ENCODE peak calls at places on chromosomes 3 and 15, in ten cellular contexts. U is B cell, C is astrocyte, F is osteoblast, W is upper lobe of right lung, E is kidney epithelial cell, S is Calu3, X is fibroblast of the aortic adventitia, J is neural crest cell, O is AG09309. N is an unnamed sample.

GRCh38 chr3:15629860-15630597 is 28.5 kb downstream of the BTD start:
- DNase-seq in U (peak; percentile 80), C (peak; percentile 64), F (peak; percentile 67), W (no peak), E (peak; percentile 52), S (peak; percentile 58), X (peak; percentile 91), J (peak; percentile 34), O (peak; percentile 59), N (no peak)

GRCh38 chr15:31079519-31079918 is 22.0 kb downstream of the TRPM1 start:
- DNase-seq in U (no peak), C (peak; percentile 64), F (no peak), W (no peak), E (no peak), S (no peak), X (peak; percentile 38), J (no peak), O (no peak), N (peak; percentile 86)

GRCh38 chr3:25456723-25457122 is 28.7 kb downstream of the RARB start:
- DNase-seq in U (no peak), C (no peak), F (no peak), W (no peak), E (no peak), S (no peak), X (no peak), J (no peak), O (no peak), N (no peak)

GRCh38 chr3:76063019-76063418 is 277.7 kb upstream of the ZNF717 start:
- DNase-seq in U (no peak), C (peak; percentile 88), F (no peak), W (no peak), E (peak; percentile 54), S (no peak), X (peak; percentile 10), J (no peak), O (peak; percentile 67), N (no peak)

GRCh38 chr3:58071480-58071971 is 63.3 kb downstream of the FLNB start:
- DNase-seq in U (no peak), C (no peak), F (peak; percentile 23), W (no peak), E (no peak), S (no peak), X (no peak), J (no peak), O (no peak), N (no peak)

GRCh38 chr3:197427013-197427412 is 128.6 kb upstream of the DLG1 start:
- DNase-seq in U (no peak), C (no peak), F (no peak), W (no peak), E (no peak), S (no peak), X (no peak), J (no peak), O (no peak), N (no peak)

GRCh38 chr3:160638184-160638583 is 38.8 kb upstream of the ARL14 start:
- DNase-seq in U (no peak), C (no peak), F (no peak), W (no peak), E (no peak), S (no peak), X (no peak), J (no peak), O (no peak), N (no peak)

GRCh38 chr3:177615015-177615414 is 417.7 kb upstream of the TBL1XR1 start:
- DNase-seq in U (no peak), C (peak; percentile 99), F (peak; percentile 31), W (peak; percentile 68), E (peak; percentile 82), S (peak; percentile 85), X (peak; percentile 97), J (no peak), O (peak; percentile 61), N (no peak)

GRCh38 chr15:38726187-38726586 is 161.6 kb upstream of the RASGRP1 start:
- DNase-seq in U (no peak), C (no peak), F (no peak), W (no peak), E (no peak), S (no peak), X (no peak), J (no peak), O (no peak), N (no peak)

GRCh38 chr3:26963356-26963742 is 340.8 kb downstream of the LRRC3B start:
- DNase-seq in U (no peak), C (no peak), F (no peak), W (no peak), E (no peak), S (no peak), X (no peak), J (no peak), O (no peak), N (no peak)

GRCh38 chr3:112604536-112604935 is 36.4 kb downstream of the CCDC80 start:
- DNase-seq in U (no peak), C (peak; percentile 89), F (no peak), W (no peak), E (no peak), S (no peak), X (peak; percentile 94), J (no peak), O (peak; percentile 95), N (peak; percentile 72)
- TF ChIP-seq CTCF in U (no peak), C (no peak), F (no peak), W (no peak), E (no peak), S (no peak), X (no peak), J (no peak), O (no peak), N (no peak)

GRCh38 chr3:132638721-132639120 is 20.9 kb downstream of the ACAD11 start:
- DNase-seq in U (no peak), C (no peak), F (no peak), W (no peak), E (no peak), S (no peak), X (no peak), J (no peak), O (no peak), N (no peak)

GRCh38 chr3:132645058-132645457 is 14.6 kb downstream of the ACAD11 start:
- DNase-seq in U (no peak), C (no peak), F (peak; percentile 30), W (no peak), E (no peak), S (no peak), X (no peak), J (no peak), O (no peak), N (no peak)

GRCh38 chr3:132642539-132642847 is 17.1 kb downstream of the ACAD11 start:
- DNase-seq in U (no peak), C (no peak), F (no peak), W (no peak), E (no peak), S (no peak), X (no peak), J (no peak), O (no peak), N (no peak)

GRCh38 chr3:132643366-132643765 is 16.2 kb downstream of the ACAD11 start:
- DNase-seq in U (no peak), C (no peak), F (no peak), W (no peak), E (no peak), S (no peak), X (no peak), J (no peak), O (no peak), N (no peak)

GRCh38 chr3:132641837-132642538 is 17.6 kb downstream of the ACAD11 start:
- DNase-seq in U (no peak), C (no peak), F (peak; percentile 81), W (no peak), E (no peak), S (no peak), X (peak; percentile 86), J (no peak), O (no peak), N (no peak)
- TF ChIP-seq CTCF in U (peak; percentile 89), C (peak; percentile 60), F (peak; percentile 72), W (peak; percentile 80), E (peak; percentile 49), S (peak; percentile 72), X (peak; percentile 65), J (peak; percentile 88), O (peak; percentile 57), N (peak; percentile 59)

DNA sequence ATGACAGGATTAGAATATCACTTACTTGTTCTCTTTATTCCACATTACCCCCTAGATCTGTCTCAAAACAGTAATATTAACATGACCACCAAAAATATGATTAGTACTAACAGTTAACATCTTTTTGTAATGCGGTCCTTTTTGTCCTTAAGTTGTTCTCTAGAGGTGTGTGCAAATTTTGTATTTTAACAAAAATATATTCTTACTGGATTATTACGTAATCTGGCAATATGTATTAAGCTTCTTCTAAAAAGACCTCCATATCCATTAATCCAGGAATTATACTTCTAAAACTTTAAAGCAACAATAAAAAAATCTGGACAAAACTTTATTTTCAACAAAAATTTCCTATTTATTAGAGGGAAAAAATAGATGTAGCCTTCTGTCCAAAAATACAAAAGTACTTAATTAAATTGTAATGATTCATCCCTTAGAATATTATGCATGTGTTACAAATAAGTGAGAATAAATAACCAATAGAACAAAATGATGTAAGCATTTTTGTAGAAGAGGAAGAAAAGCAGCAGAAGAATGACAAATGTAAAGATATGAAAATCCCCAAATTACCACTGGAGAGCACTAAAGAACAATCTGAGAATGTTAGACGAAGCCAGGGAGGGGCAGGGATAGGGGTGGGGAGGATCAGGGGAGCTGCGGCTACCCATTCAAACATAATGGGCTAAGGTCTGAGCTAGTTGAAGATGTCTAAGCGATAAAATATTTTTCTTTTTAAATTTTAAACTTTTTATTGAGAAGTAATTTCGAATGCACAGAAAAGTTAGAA is 945.6 kb downstream of the MCTP2 start:
- DNase-seq in U (no peak), C (no peak), F (no peak), W (no peak), E (no peak), S (no peak), X (no peak), J (no peak), O (no peak), N (no peak)
- TF ChIP-seq CTCF in U (no peak), C (no peak), F (no peak), W (no peak), E (no peak), S (no peak), X (no peak), J (no peak), O (no peak), N (no peak)

GRCh38 chr15:28096720-28097431 is 2.2 kb downstream of the OCA2 start:
- DNase-seq in U (no peak), C (no peak), F (peak; percentile 90), W (no peak), E (no peak), S (no peak), X (no peak), J (no peak), O (no peak), N (no peak)
- TF ChIP-seq CTCF in U (no peak), C (no peak), F (no peak), W (no peak), E (peak; percentile 9), S (no peak), X (no peak), J (no peak), O (no peak), N (no peak)

GRCh38 chr3:181210275-181210674 is 220.7 kb upstream of the DNAJC19 start:
- DNase-seq in U (no peak), C (peak; percentile 11), F (no peak), W (no peak), E (no peak), S (no peak), X (peak; percentile 57), J (no peak), O (no peak), N (no peak)
- TF ChIP-seq CTCF in U (peak; percentile 19), C (peak; percentile 33), F (peak; percentile 29), W (peak; percentile 22), E (peak; percentile 36), S (no peak), X (peak; percentile 33), J (peak; percentile 77), O (no peak), N (no peak)

GRCh38 chr3:134339331-134339730 is 34.9 kb downstream of the AMOTL2 start:
- DNase-seq in U (no peak), C (no peak), F (no peak), W (no peak), E (no peak), S (no peak), X (no peak), J (no peak), O (no peak), N (no peak)
- TF ChIP-seq CTCF in U (no peak), C (no peak), F (no peak), W (no peak), E (no peak), S (no peak), X (no peak), J (no peak), O (no peak), N (no peak)

N was measured in BJ.